ENCODE peak calls at places on chromosomes 5 and 9, in four cellular contexts. One of them, this sample, is unnamed.

GRCh38 chr9:35333551-35333950 is 156.4 kb upstream of the RUSC2 start:
- DNase-seq in WTC11: no peak
- DNase-seq in fibroblast of pulmonary artery: peak; percentile 67
- DNase-seq in foreskin fibroblast: peak; percentile 72
- DNase-seq in this sample: no peak

GRCh38 chr9:126146254-126147145 is 180.1 kb upstream of the MVB12B start:
- DNase-seq in WTC11: peak; percentile 75
- DNase-seq in fibroblast of pulmonary artery: no peak
- DNase-seq in foreskin fibroblast: no peak
- DNase-seq in this sample: no peak

GRCh38 chr5:83564069-83564749 is 92.7 kb downstream of the VCAN start:
- DNase-seq in WTC11: no peak
- DNase-seq in fibroblast of pulmonary artery: peak; percentile 79
- DNase-seq in foreskin fibroblast: peak; percentile 30
- DNase-seq in this sample: peak; percentile 62

GRCh38 chr5:61330879-61331406 is 1.1 kb upstream of the ZSWIM6 start:
- DNase-seq in WTC11: peak; percentile 52
- DNase-seq in fibroblast of pulmonary artery: peak; percentile 83
- DNase-seq in foreskin fibroblast: peak; percentile 86
- DNase-seq in this sample: no peak

GRCh38 chr9:130843049-130843908 is 8.2 kb downstream of the ABL1 start:
- DNase-seq in WTC11: no peak
- DNase-seq in fibroblast of pulmonary artery: no peak
- DNase-seq in foreskin fibroblast: no peak
- DNase-seq in this sample: no peak

GRCh38 chr5:158313739-158314464 is 455.0 kb upstream of the CLINT1 start:
- DNase-seq in WTC11: peak; percentile 15
- DNase-seq in fibroblast of pulmonary artery: no peak
- DNase-seq in foreskin fibroblast: no peak
- DNase-seq in this sample: no peak

GRCh38 chr5:81626524-81626923 is 124.4 kb downstream of the SSBP2 start:
- DNase-seq in WTC11: no peak
- DNase-seq in fibroblast of pulmonary artery: peak; percentile 72
- DNase-seq in foreskin fibroblast: peak; percentile 89
- DNase-seq in this sample: no peak

GRCh38 chr5:171162602-171163001 is 146.4 kb upstream of the TLX3 start:
- DNase-seq in WTC11: peak; percentile 67
- DNase-seq in fibroblast of pulmonary artery: peak; percentile 39
- DNase-seq in foreskin fibroblast: peak; percentile 14
- DNase-seq in this sample: no peak

GRCh38 chr5:126137771-126138474 is 285.3 kb upstream of the GRAMD2B start:
- DNase-seq in WTC11: no peak
- DNase-seq in fibroblast of pulmonary artery: no peak
- DNase-seq in foreskin fibroblast: peak; percentile 47
- DNase-seq in this sample: no peak

GRCh38 chr9:77648458-77649108 is 461 bp upstream of the GNA14 start:
- DNase-seq in WTC11: peak; percentile 75
- DNase-seq in fibroblast of pulmonary artery: peak; percentile 38
- DNase-seq in foreskin fibroblast: peak; percentile 1
- DNase-seq in this sample: peak; percentile 12

GRCh38 chr5:131496400-131496713 is 138.7 kb downstream of the RAPGEF6 start:
- DNase-seq in WTC11: no peak
- DNase-seq in fibroblast of pulmonary artery: no peak
- DNase-seq in foreskin fibroblast: no peak
- DNase-seq in this sample: no peak
- TF ChIP-seq CTCF in WTC11: no peak
- TF ChIP-seq CTCF in fibroblast of pulmonary artery: no peak
- TF ChIP-seq CTCF in foreskin fibroblast: no peak
- TF ChIP-seq CTCF in this sample: no peak

GRCh38 chr5:36777105-36777757 is 99.3 kb upstream of the NIPBL start:
- DNase-seq in WTC11: peak; percentile 46
- DNase-seq in fibroblast of pulmonary artery: peak; percentile 53
- DNase-seq in foreskin fibroblast: peak; percentile 3
- DNase-seq in this sample: no peak
- TF ChIP-seq CTCF in WTC11: peak; percentile 21
- TF ChIP-seq CTCF in fibroblast of pulmonary artery: peak; percentile 55
- TF ChIP-seq CTCF in foreskin fibroblast: peak; percentile 19
- TF ChIP-seq CTCF in this sample: peak; percentile 40

GRCh38 chr5:91140657-91141056 is 242.5 kb downstream of the ARRDC3 start:
- DNase-seq in WTC11: no peak
- DNase-seq in fibroblast of pulmonary artery: no peak
- DNase-seq in foreskin fibroblast: no peak
- DNase-seq in this sample: no peak
- TF ChIP-seq CTCF in WTC11: no peak
- TF ChIP-seq CTCF in fibroblast of pulmonary artery: no peak
- TF ChIP-seq CTCF in foreskin fibroblast: no peak
- TF ChIP-seq CTCF in this sample: no peak

DNA sequence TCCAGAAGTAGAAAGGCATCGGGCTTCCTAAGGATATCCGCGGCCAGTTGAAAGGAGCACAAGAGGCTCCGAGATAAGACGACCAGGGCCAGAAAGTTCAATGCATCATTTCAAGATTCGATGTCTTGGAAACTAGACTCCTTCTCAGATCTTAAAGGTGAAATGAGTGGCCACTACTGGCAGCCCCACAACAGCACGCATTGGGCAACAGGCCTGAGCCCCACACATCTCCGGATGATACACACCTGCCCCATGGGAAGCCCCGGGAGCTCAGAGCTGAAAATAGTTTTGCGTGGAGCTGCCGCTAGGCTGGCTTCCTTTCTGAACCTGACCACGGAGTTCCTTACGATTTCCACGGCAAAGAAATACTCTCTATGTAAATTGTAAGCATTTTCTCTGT is 204.0 kb downstream of the RAB3C start:
- DNase-seq in WTC11: no peak
- DNase-seq in fibroblast of pulmonary artery: no peak
- DNase-seq in foreskin fibroblast: no peak
- DNase-seq in this sample: no peak
- TF ChIP-seq CTCF in WTC11: no peak
- TF ChIP-seq CTCF in fibroblast of pulmonary artery: no peak
- TF ChIP-seq CTCF in foreskin fibroblast: no peak
- TF ChIP-seq CTCF in this sample: no peak

GRCh38 chr5:135438712-135439111 is 8.4 kb downstream of the DCANP1 start:
- DNase-seq in WTC11: no peak
- DNase-seq in fibroblast of pulmonary artery: no peak
- DNase-seq in foreskin fibroblast: no peak
- DNase-seq in this sample: no peak
- TF ChIP-seq CTCF in WTC11: no peak
- TF ChIP-seq CTCF in fibroblast of pulmonary artery: no peak
- TF ChIP-seq CTCF in foreskin fibroblast: no peak
- TF ChIP-seq CTCF in this sample: no peak

DNA sequence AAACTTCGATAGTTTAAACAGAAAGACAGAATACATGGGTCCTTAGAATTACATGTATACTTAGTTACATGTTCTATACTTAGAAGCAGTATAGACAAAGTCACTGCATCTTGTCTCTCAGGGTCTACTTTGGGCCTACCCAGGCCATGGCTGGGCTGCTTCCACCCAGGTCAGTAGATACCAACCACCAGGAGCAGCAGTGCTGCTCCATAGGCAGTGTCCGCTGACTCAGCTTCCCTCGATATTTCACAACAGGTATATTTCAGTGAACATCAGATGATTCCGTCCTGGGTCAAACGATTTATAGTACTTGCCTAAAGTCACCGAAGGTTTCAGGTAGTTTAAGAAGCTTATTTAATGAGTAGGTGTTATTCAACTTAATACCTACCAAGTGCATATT is 18.0 kb downstream of the IARS1 start:
- DNase-seq in WTC11: no peak
- DNase-seq in fibroblast of pulmonary artery: no peak
- DNase-seq in foreskin fibroblast: no peak
- DNase-seq in this sample: no peak
- TF ChIP-seq CTCF in WTC11: no peak
- TF ChIP-seq CTCF in fibroblast of pulmonary artery: no peak
- TF ChIP-seq CTCF in foreskin fibroblast: no peak
- TF ChIP-seq CTCF in this sample: no peak